ENCODE peak calls at places on chromosome 14, in eight cellular contexts. S is NCI-H748 treated with DMSO at 0.1 percent for 48 hours; T is stimulated activated CD4-positive, alpha-beta T cell treated with anti-CD3 and anti-CD28 coated beads, Interleukin-1b, Interleukin-23, amount 100 ng/mL, for 24 hours; X is GM12891; F is D341Med; W is smooth muscle cell of the brain vasculature; I is HTR-8/SVneo; Q is iris pigment epithelial cell. N is an unnamed sample.

GRCh38 chr14:69045857-69046351 is 66.8 kb upstream of the ACTN1 start:
- DNase-seq in F (no peak), Q (peak; percentile 44), W (no peak), S (no peak), T (no peak), I (no peak), X (no peak), N (no peak)

GRCh38 chr14:74952697-74953484 is 2.5 kb downstream of the PGF start:
- DNase-seq in S (no peak), Q (no peak), F (no peak), X (no peak), I (no peak), W (no peak), T (no peak), N (no peak)

GRCh38 chr14:103848720-103849077 is 1.3 kb upstream of the PPP1R13B start:
- DNase-seq in S (no peak), F (no peak), Q (no peak), W (no peak), I (no peak), X (no peak), T (no peak), N (peak; percentile 29)

GRCh38 chr14:70642313-70643235 is 858 bp downstream of the TTC9 start:
- DNase-seq in T (no peak), F (peak; percentile 75), W (no peak), S (no peak), I (no peak), Q (no peak), X (peak; percentile 46), N (no peak)

GRCh38 chr14:94341654-94342333 is 18.7 kb upstream of the SERPINA6 start:
- DNase-seq in S (no peak), Q (no peak), W (no peak), T (no peak), I (no peak), X (no peak), F (no peak), N (no peak)

GRCh38 chr14:74238974-74239847 is at the start of gene VSX2:
- DNase-seq in T (no peak), W (no peak), S (no peak), F (peak; percentile 49), X (no peak), Q (no peak), I (no peak), N (no peak)

GRCh38 chr14:92959189-92959531 is 36.2 kb downstream of the CHGA start:
- DNase-seq in Q (no peak), W (no peak), F (peak; percentile 96), T (no peak), X (no peak), S (no peak), I (no peak), N (no peak)

GRCh38 chr14:74860179-74860578 is 15.8 kb downstream of the PROX2 start:
- DNase-seq in Q (no peak), S (no peak), F (no peak), I (no peak), X (no peak), W (no peak), T (no peak), N (no peak)

GRCh38 chr14:61625171-61625570 is 70.1 kb upstream of the HIF1A start:
- DNase-seq in S (no peak), F (no peak), X (no peak), T (no peak), I (peak; percentile 78), Q (no peak), W (no peak), N (no peak)

GRCh38 chr14:104280902-104281767 is 142.7 kb downstream of the KIF26A start:
- DNase-seq in T (no peak), X (no peak), F (peak; percentile 31), W (no peak), S (no peak), Q (no peak), I (no peak), N (no peak)

GRCh38 chr14:100083706-100084105 is 18.5 kb downstream of the EVL start:
- DNase-seq in S (no peak), T (no peak), F (no peak), W (no peak), Q (peak; percentile 65), X (no peak), I (no peak), N (no peak)

GRCh38 chr14:104443391-104444158 is 136.0 kb upstream of the C14orf180 start:
- DNase-seq in X (no peak), T (no peak), Q (no peak), S (no peak), I (no peak), W (no peak), F (peak; percentile 45), N (no peak)

GRCh38 chr14:31893156-31893813 is 183.8 kb upstream of the ARHGAP5 start:
- DNase-seq in I (no peak), T (no peak), F (no peak), Q (no peak), S (no peak), W (no peak), X (no peak), N (no peak)

GRCh38 chr14:24395609-24396580 is 2.9 kb upstream of the NYNRIN start:
- DNase-seq in W (no peak), F (no peak), Q (no peak), I (no peak), X (no peak), S (no peak), T (no peak), N (no peak)

GRCh38 chr14:55951366-55952206 is 166.6 kb upstream of the PELI2 start:
- DNase-seq in X (no peak), S (no peak), T (no peak), W (no peak), Q (no peak), F (no peak), I (no peak), N (no peak)

GRCh38 chr14:24078146-24078545 is 6.8 kb downstream of the CPNE6 start:
- DNase-seq in T (no peak), F (peak; percentile 72), W (no peak), X (no peak), I (no peak), Q (no peak), S (no peak), N (no peak)

GRCh38 chr14:66509874-66510273 is 1.9 kb downstream of the GPHN start:
- DNase-seq in X (no peak), Q (peak; percentile 13), S (no peak), F (no peak), T (no peak), I (no peak), W (no peak), N (no peak)

GRCh38 chr14:77369280-77369679 is 7.6 kb downstream of the TMED8 start:
- DNase-seq in W (no peak), I (no peak), S (no peak), Q (no peak), T (no peak), X (no peak), F (no peak), N (no peak)

N was measured in gastrocnemius medialis.